ENCODE peak calls at places on chromosomes 13 and 19, in eight cellular contexts. J is AG04449, F is lower lobe of right lung, S is colonic mucosa, D is fibroblast of villous mesenchyme, U is heart left ventricle, O is lower leg skin, V is psoas muscle. Y is an unnamed sample.

GRCh38 chr13:20035130-20035529 is 76.6 kb downstream of the ZMYM2 start:
- DNase-seq in V (no peak), S (no peak), F (no peak), O (no peak), D (peak), J (no peak), U (no peak), Y (no peak)

GRCh38 chr19:47109541-47110375 is 3.8 kb downstream of the ZC3H4 start:
- DNase-seq in F (no peak), S (peak), O (no peak), U (no peak), J (no peak), D (peak), V (no peak), Y (peak)

GRCh38 chr13:46035066-46035465 is 17.5 kb downstream of the ZC3H13 start:
- DNase-seq in F (no peak), J (no peak), D (no peak), V (no peak), O (no peak), U (no peak), S (no peak), Y (no peak)

GRCh38 chr13:97068146-97068545 is 73.9 kb upstream of the OXGR1 start:
- DNase-seq in O (no peak), F (no peak), V (no peak), D (peak), U (no peak), S (no peak), J (no peak), Y (no peak)

GRCh38 chr13:50894042-50894441 is 15.5 kb upstream of the RNASEH2B start:
- DNase-seq in U (no peak), J (no peak), F (no peak), S (no peak), D (no peak), O (no peak), V (no peak), Y (no peak)

GRCh38 chr13:23516190-23516589 is 54.0 kb upstream of the TNFRSF19 start:
- DNase-seq in J (no peak), F (no peak), D (no peak), V (no peak), S (no peak), O (no peak), U (no peak), Y (no peak)

GRCh38 chr19:10173527-10173926 is 21.2 kb downstream of the DNMT1 start:
- DNase-seq in O (no peak), D (peak), S (no peak), F (no peak), V (no peak), J (no peak), U (no peak), Y (peak)

GRCh38 chr19:46975918-46976782 is 43.5 kb upstream of the NPAS1 start:
- DNase-seq in U (peak), J (peak), V (peak), S (peak), F (peak), O (peak), D (peak), Y (peak)

GRCh38 chr19:35767288-35768081 is 7.9 kb upstream of the ARHGAP33 start:
- DNase-seq in F (no peak), O (no peak), D (no peak), S (no peak), U (no peak), V (peak), J (no peak), Y (no peak)

GRCh38 chr19:46828484-46828883 is 22.2 kb downstream of the AP2S1 start:
- DNase-seq in D (peak), F (no peak), V (no peak), S (no peak), O (no peak), U (no peak), J (no peak), Y (no peak)

GRCh38 chr13:40152145-40152544 is 496.7 kb downstream of the COG6 start:
- DNase-seq in D (peak), O (no peak), F (no peak), S (no peak), U (no peak), V (no peak), J (no peak), Y (peak)

GRCh38 chr13:113851826-113852535 is 11.9 kb downstream of the GAS6 start:
- DNase-seq in J (no peak), D (no peak), U (peak), O (peak), V (no peak), S (no peak), F (no peak), Y (no peak)

GRCh38 chr13:85170372-85170771 is 628.8 kb downstream of the SLITRK6 start:
- DNase-seq in J (no peak), F (no peak), U (no peak), O (no peak), S (no peak), V (no peak), D (no peak), Y (peak)

GRCh38 chr19:42250666-42251531 is 4.0 kb downstream of the ERF start:
- DNase-seq in V (no peak), S (no peak), U (no peak), D (peak), J (no peak), F (peak), O (no peak), Y (peak)

GRCh38 chr19:10105241-10106099 is 692 bp upstream of the PPAN start:
- DNase-seq in V (no peak), D (no peak), J (no peak), F (no peak), S (peak), U (no peak), O (no peak), Y (no peak)

GRCh38 chr13:33606692-33607091 is 211.3 kb upstream of the RFC3 start:
- DNase-seq in V (no peak), F (no peak), D (peak), J (no peak), S (no peak), U (no peak), O (no peak), Y (peak)
- TF ChIP-seq CTCF in V (no peak), F (no peak), D (peak), J (no peak), S (no peak), U (no peak), O (no peak), Y (no peak)

DNA sequence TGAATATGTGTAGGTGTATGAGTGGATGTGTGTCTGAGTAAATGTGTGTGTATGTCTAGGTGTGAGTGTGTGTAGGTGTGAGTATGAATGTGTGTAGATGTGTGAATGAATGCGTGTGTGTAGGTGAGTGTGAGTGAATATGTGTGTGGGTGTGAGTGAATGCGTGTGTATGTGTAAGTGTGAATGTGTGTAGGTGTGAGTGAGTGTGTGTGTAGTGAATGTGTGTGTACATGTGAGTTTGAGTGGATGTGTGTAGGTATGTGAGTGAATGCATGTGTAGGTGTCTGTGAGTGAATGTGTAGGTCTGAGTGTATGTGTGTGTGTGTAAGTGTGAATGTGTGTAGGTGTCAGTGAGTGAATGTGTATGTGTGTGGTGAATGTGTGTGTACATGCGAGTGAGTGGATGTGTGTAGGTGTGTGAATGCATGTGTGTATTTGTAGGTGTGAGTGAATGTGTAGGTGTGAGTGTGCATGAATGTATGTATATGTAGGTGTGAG is 201.0 kb upstream of the ZNF536 start:
- DNase-seq in S (no peak), V (no peak), F (no peak), U (no peak), J (no peak), D (no peak), O (no peak), Y (no peak)
- H3K4me3 ChIP-seq in S (no peak), V (no peak), F (no peak), U (no peak), J (no peak), D (no peak), O (no peak), Y (no peak)

GRCh38 chr19:45404557-45405434 is at the start of gene PPP1R13L:
- DNase-seq in V (peak), S (peak), J (no peak), F (peak), U (peak), D (peak), O (peak), Y (peak)

GRCh38 chr19:45401815-45402468 is 2.9 kb downstream of the PPP1R13L start:
- DNase-seq in U (no peak), O (no peak), S (no peak), D (no peak), J (no peak), V (no peak), F (no peak), Y (no peak)

GRCh38 chr19:45403272-45403671 is 1.6 kb downstream of the PPP1R13L start:
- DNase-seq in F (no peak), V (no peak), U (no peak), O (no peak), J (no peak), S (no peak), D (no peak), Y (no peak)

GRCh38 chr19:45403781-45404556 is 900 bp downstream of the PPP1R13L start:
- DNase-seq in F (peak), V (peak), U (peak), S (peak), D (peak), O (no peak), J (no peak), Y (peak)

DNA sequence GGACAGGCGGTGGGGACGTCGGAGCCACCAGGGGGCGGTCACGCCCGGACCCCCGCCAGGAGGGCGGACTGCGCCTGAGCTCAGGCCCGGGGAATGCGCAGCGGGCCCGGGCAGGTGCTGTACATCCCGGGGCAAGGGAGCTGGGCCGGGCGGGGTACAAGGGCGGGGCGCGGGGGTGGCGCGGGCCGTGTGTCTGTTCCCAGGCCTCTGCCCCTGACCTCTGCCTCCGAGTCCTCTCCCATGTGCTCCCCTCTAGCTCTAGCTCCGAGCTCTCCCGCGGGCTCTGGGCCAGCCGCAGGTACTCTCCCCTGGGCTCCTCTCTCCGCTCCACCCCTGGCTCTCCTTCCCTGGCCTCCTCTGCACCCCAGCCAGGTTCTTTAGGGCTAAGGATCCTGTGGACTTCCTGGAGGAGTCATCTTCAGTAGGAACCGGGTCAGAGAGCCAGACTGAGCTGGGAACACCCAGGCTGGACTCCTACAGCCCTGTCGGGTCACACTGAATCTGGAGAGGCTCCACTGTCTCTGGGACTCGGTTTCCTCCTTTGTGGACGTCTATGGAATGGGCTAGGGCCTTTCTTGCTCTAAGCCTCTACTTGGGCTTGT is 2.3 kb downstream of the PPP1R13L start:
- DNase-seq in J (no peak), S (peak), F (peak), V (no peak), O (no peak), D (peak), U (peak), Y (peak)
- TF ChIP-seq CTCF in J (peak), S (peak), F (peak), V (peak), O (no peak), D (peak), U (peak), Y (peak)

DNA sequence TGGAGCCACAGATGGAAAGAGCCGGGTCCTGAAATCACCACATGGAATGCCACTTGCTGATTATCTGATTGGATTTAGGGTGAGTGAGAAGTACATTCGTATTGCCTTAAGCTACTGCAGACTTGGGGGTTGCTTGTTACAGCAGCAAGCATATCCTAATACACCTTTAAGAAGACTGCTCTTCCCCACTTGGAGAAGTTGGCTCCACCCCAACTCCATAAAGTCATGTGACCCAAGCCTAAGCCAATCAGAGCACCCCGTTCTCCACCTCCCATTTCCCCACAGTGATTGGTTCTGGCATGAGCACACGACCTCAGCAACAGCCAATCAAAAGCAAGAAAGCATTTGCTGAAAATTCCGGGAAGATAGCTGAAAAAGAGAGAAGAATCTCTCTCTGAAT is 23.1 kb downstream of the CACNA1A start:
- DNase-seq in V (no peak), J (no peak), S (no peak), O (no peak), U (no peak), F (no peak), D (no peak), Y (no peak)
- H3K4me3 ChIP-seq in V (no peak), J (no peak), S (no peak), O (no peak), U (no peak), F (no peak), D (no peak), Y (no peak)

GRCh38 chr19:19776206-19777008 is 43.5 kb upstream of the ZNF14 start:
- DNase-seq in J (peak), F (peak), U (peak), O (peak), D (peak), S (peak), V (peak), Y (peak)
- TF ChIP-seq CTCF in J (peak), F (no peak), U (no peak), O (no peak), D (no peak), S (no peak), V (no peak), Y (no peak)

GRCh38 chr19:21603431-21604153 is 98.2 kb downstream of the ZNF429 start:
- DNase-seq in V (no peak), O (no peak), D (peak), F (no peak), J (no peak), S (no peak), U (no peak), Y (no peak)
- H3K4me3 ChIP-seq in V (peak), O (no peak), D (no peak), F (peak), J (no peak), S (no peak), U (peak), Y (peak)

GRCh38 chr13:44026194-44026593 is 146.5 kb downstream of the LACC1 start:
- DNase-seq in U (no peak), F (no peak), J (no peak), O (no peak), V (no peak), D (no peak), S (no peak), Y (no peak)
- TF ChIP-seq CTCF in U (no peak), F (no peak), J (no peak), O (no peak), V (no peak), D (no peak), S (no peak), Y (no peak)

DNA sequence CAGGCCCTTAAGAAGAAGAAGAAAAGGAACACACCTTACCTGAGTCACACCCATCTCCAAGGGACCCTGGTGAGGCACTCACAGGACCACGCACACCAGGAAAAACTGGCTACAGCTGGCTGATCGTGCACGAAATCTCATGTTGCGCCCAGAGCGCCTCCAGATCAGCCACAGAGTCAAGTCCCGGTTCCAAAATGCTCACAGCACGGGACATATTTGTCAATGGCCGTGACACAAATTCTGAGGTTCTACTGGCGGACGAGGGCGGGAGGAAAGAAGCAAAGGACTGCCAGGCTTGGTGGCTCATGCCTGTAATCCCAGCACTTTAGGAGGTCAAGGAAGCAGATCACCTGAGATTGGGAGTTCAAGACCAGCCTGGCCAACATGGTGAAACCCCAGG is 21.5 kb downstream of the SH3GL1 start:
- DNase-seq in J (no peak), D (no peak), O (no peak), V (peak), F (no peak), S (no peak), U (no peak), Y (peak)
- H3K4me3 ChIP-seq in J (no peak), D (no peak), O (no peak), V (no peak), F (no peak), S (no peak), U (no peak), Y (no peak)

GRCh38 chr19:6425732-6426686 is 1.4 kb upstream of the KHSRP start:
- DNase-seq in V (no peak), D (no peak), F (no peak), U (no peak), J (no peak), S (no peak), O (peak), Y (no peak)
- TF ChIP-seq CTCF in V (no peak), D (peak), F (no peak), U (no peak), J (no peak), S (no peak), O (no peak), Y (no peak)

DNA sequence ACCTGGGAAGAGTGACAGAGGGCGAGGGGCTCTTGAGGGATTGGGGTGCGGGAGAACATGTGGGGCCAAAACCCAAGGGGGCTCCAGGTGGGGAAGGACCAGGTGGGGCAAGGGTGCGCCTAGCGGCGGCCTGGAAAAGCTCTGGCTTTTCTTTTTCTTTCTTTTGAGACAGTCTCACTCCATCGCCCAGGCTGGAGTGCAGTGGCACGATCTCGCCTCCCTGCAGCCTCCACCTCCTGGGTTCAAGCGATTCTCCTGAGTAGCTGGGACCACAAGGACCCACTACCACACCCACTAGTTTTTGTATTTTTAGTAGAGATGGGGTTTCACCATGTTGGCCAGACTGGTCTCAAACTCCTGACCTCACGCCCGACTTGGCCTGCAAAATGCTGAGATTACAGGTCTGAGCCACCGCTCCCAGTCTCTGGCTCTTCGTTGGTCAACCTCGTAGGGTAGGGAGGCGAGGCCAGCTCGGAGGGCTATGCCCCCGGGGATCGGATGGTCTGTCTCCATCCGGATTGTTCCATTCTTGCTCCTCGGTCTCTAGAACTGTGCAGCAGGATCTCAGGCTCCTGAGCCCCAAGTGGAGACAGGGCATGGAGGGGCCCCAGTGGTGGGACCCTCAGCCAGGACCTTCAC is 3.7 kb downstream of the GADD45B start:
- DNase-seq in V (no peak), D (no peak), O (peak), F (peak), U (no peak), J (no peak), S (no peak), Y (no peak)
- H3K4me3 ChIP-seq in V (no peak), D (no peak), O (no peak), F (no peak), U (peak), J (no peak), S (peak), Y (no peak)

Y was measured in epithelial cell of esophagus.